ENCODE peak calls at places on chromosomes 16 and 17, in nine cellular contexts. G is left ventricle myocardium inferior; B is CD8-positive, alpha-beta T cell; O is AG10803; F is HFF-Myc; E is AG04449; Z is transverse colon; L is GM12865; Y is left lung. M is an unnamed sample.

GRCh38 chr17:41975099-41976083 is 8.8 kb downstream of the CNP start:
- DNase-seq in B (no peak), L (no peak), E (no peak), O (peak), Z (no peak), Y (peak), G (no peak), F (no peak), M (no peak)

GRCh38 chr16:56066617-56067016 is 124.7 kb upstream of the GNAO1 start:
- DNase-seq in G (no peak), B (no peak), Z (no peak), Y (no peak), L (no peak), O (no peak), E (no peak), F (no peak), M (no peak)

GRCh38 chr17:57670769-57671545 is 74.1 kb downstream of the CCDC182 start:
- DNase-seq in L (no peak), F (no peak), Y (no peak), G (no peak), Z (no peak), O (no peak), B (no peak), E (no peak), M (no peak)

GRCh38 chr17:17922198-17922901 is 49.9 kb downstream of the TOM1L2 start:
- DNase-seq in E (no peak), B (no peak), G (no peak), O (no peak), F (no peak), L (no peak), Z (no peak), Y (no peak), M (no peak)

GRCh38 chr17:17745476-17746455 is 64.5 kb downstream of the RAI1 start:
- DNase-seq in F (no peak), E (no peak), O (no peak), B (no peak), L (no peak), G (no peak), Y (no peak), Z (no peak), M (no peak)

GRCh38 chr17:48014603-48015037 is 23.0 kb downstream of the COPZ2 start:
- DNase-seq in Y (no peak), B (no peak), F (no peak), G (no peak), L (no peak), Z (no peak), E (no peak), O (no peak), M (no peak)

GRCh38 chr17:7803981-7804380 is 30.0 kb upstream of the KDM6B start:
- DNase-seq in Y (peak), G (no peak), F (no peak), B (no peak), Z (peak), O (peak), L (no peak), E (no peak), M (peak)

GRCh38 chr17:4205917-4206316 is 57.9 kb downstream of the ANKFY1 start:
- DNase-seq in B (no peak), G (no peak), Z (no peak), O (no peak), L (no peak), F (no peak), Y (no peak), E (no peak), M (no peak)

GRCh38 chr17:43673516-43674323 is 12.0 kb upstream of the MEOX1 start:
- DNase-seq in B (peak), Z (peak), E (no peak), O (peak), L (peak), G (peak), Y (no peak), F (no peak), M (peak)

GRCh38 chr16:67977005-67977404 is 3.3 kb downstream of the DPEP3 start:
- DNase-seq in Z (no peak), G (no peak), O (no peak), B (no peak), Y (no peak), E (no peak), L (no peak), F (no peak), M (no peak)

GRCh38 chr17:43908111-43908721 is 880 bp upstream of the MPP2 start:
- DNase-seq in L (peak), Z (peak), Y (no peak), F (no peak), E (no peak), O (peak), G (peak), B (no peak), M (peak)

GRCh38 chr17:47695664-47696376 is 1.9 kb downstream of the TBKBP1 start:
- DNase-seq in O (no peak), G (no peak), L (no peak), F (no peak), Y (no peak), B (no peak), E (no peak), Z (no peak), M (no peak)

GRCh38 chr17:21208352-21208751 is 5.6 kb downstream of the TMEM11 start:
- DNase-seq in Z (no peak), E (no peak), G (no peak), F (no peak), L (no peak), O (no peak), B (no peak), Y (no peak), M (no peak)

GRCh38 chr16:30651124-30652004 is 604 bp downstream of the PRR14 start:
- DNase-seq in G (peak), L (peak), Z (peak), B (peak), E (no peak), O (peak), F (no peak), Y (peak), M (peak)

GRCh38 chr17:77266213-77266612 is 125.4 kb downstream of the SEC14L1 start:
- DNase-seq in L (no peak), F (no peak), E (no peak), Z (no peak), B (no peak), O (no peak), G (no peak), Y (peak), M (no peak)

GRCh38 chr17:18224428-18225120 is 861 bp upstream of the LLGL1 start:
- DNase-seq in B (no peak), Y (no peak), Z (no peak), G (peak), O (no peak), F (no peak), L (no peak), E (no peak), M (peak)

GRCh38 chr17:41959336-41960095 is 7.1 kb upstream of the CNP start:
- DNase-seq in O (peak), F (peak), G (no peak), Y (no peak), Z (no peak), L (peak), B (no peak), E (no peak), M (peak)

GRCh38 chr16:10618710-10619209 is 38.4 kb upstream of the EMP2 start:
- DNase-seq in B (no peak), Z (no peak), E (no peak), Y (no peak), O (no peak), L (no peak), F (no peak), G (no peak), M (no peak)

GRCh38 chr17:82351713-82352488 is 7.1 kb upstream of the TEX19 start:
- DNase-seq in O (peak), Y (peak), G (peak), B (peak), L (peak), F (peak), E (peak), Z (peak), M (peak)

GRCh38 chr17:60142872-60143499 is 6.8 kb upstream of the CA4 start:
- DNase-seq in G (peak), Z (peak), F (peak), L (peak), E (peak), O (peak), Y (peak), B (peak), M (peak)

GRCh38 chr16:81445143-81445922 is 725 bp downstream of the CMIP start:
- DNase-seq in F (no peak), G (no peak), E (no peak), Z (peak), L (peak), O (peak), B (peak), Y (peak), M (no peak)

GRCh38 chr17:50123649-50124349 is 6.2 kb downstream of the SAMD14 start:
- DNase-seq in Y (peak), B (no peak), Z (no peak), G (no peak), L (no peak), F (no peak), E (no peak), O (no peak), M (no peak)

GRCh38 chr16:17397499-17397891 is 73.3 kb downstream of the XYLT1 start:
- DNase-seq in Z (peak), F (peak), B (no peak), L (no peak), O (peak), E (no peak), G (no peak), Y (no peak), M (peak)

GRCh38 chr17:9908649-9909042 is 3.6 kb upstream of the RCVRN start:
- DNase-seq in L (no peak), Z (no peak), E (no peak), G (no peak), Y (no peak), B (no peak), F (no peak), O (no peak), M (no peak)

GRCh38 chr16:86343111-86343642 is 167.2 kb upstream of the FOXF1 start:
- DNase-seq in G (peak), Y (no peak), E (no peak), Z (peak), L (no peak), F (no peak), B (no peak), O (peak), M (peak)

GRCh38 chr16:1871974-1872635 is at the start of gene MEIOB:
- DNase-seq in O (no peak), Y (no peak), Z (peak), L (peak), F (no peak), E (no peak), B (no peak), G (no peak), M (no peak)

GRCh38 chr16:23879735-23880373 is 44.1 kb downstream of the PRKCB start:
- DNase-seq in Z (no peak), L (no peak), Y (no peak), O (no peak), G (no peak), B (no peak), F (no peak), E (no peak), M (no peak)

GRCh38 chr17:3003401-3004149 is 59.8 kb downstream of the OR1D5 start:
- DNase-seq in L (peak), Y (peak), O (no peak), E (no peak), G (peak), Z (peak), F (no peak), B (no peak), M (no peak)

GRCh38 chr16:3458852-3459361 is 15.4 kb downstream of the NAA60 start:
- DNase-seq in B (no peak), L (peak), E (no peak), F (no peak), G (no peak), Z (peak), Y (no peak), O (peak), M (no peak)

DNA sequence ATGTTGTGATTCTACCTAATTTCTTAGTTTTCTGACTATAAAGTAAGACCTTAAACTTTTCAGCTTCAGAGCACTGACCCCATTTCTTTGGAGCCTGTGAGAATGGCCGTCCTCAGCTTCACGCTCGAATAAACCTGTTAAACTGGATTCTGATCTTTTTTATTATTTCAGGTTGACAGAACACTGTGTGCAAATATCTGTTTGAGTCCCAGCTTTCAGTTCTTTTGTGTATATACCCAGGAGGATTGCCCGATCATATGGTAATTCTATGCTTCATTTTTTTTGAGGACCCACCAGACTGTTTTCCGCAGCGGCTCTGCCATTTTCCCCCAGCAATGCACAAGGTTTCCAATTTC is 19.9 kb upstream of the KCNH6 start:
- DNase-seq in L (no peak), Z (no peak), F (no peak), Y (no peak), O (no peak), E (no peak), B (no peak), G (no peak), M (no peak)
- H3K4me3 ChIP-seq in L (no peak), Z (no peak), F (no peak), Y (no peak), O (no peak), E (no peak), B (no peak), G (no peak), M (no peak)

DNA sequence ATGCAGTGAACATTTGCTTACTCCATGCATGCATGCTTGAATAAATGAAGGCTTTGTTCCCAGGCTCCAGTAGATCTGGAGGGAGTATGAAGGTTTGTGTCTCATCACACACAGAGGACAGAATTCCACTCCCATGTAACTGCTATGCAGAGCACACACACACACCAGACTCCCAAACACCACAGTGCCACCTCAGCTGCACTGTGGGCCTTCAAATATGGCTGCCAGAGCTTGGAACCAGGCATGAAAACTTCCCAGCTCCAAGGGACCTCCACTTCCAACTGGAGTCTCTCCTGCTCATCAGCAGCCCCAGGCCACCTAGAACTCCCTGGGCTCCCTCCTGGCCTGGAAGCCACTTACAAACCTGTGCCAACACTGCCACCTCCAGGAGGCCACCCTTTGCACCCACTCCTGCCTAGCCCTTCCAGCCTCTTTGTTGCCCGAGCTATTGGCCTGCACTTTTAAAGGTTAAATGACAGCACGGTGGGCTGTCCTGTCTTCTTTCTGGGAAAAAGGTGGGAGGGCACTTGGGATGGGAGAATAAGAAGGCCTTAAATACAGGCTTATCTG is 151.2 kb downstream of the ZNF423 start:
- DNase-seq in Z (no peak), Y (no peak), O (no peak), G (no peak), F (no peak), E (no peak), B (no peak), L (peak), M (no peak)
- TF ChIP-seq CTCF in Z (no peak), Y (no peak), O (no peak), G (no peak), F (no peak), E (no peak), B (no peak), L (no peak), M (peak)

GRCh38 chr16:82761236-82761635 is 134.5 kb downstream of the CDH13 start:
- DNase-seq in B (no peak), L (no peak), Y (no peak), G (peak), E (no peak), F (no peak), Z (peak), O (peak), M (peak)
- H3K4me3 ChIP-seq in B (no peak), L (no peak), Y (no peak), G (peak), E (no peak), F (no peak), Z (no peak), O (no peak), M (peak)

DNA sequence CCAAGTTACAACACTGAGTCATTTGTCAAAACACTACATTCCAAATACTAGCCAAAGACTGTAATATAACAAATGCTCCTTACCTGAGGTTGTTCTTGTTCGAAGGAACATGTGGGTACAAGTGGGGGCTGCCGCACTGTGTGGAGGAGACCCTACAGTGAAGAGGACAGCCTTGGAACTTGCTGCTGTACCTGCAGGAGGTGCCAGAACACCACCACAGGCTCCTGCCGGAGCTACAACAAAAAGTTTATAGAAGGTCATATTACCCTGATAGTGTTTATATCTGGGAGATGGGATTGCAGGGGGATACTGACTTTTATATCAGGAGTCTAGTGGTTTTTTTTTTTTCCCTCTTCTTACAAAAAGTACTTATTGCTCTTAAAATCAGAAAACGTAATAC is 37.8 kb upstream of the ALDH3A1 start:
- DNase-seq in Y (no peak), E (no peak), O (no peak), B (no peak), G (no peak), L (no peak), Z (no peak), F (no peak), M (no peak)
- TF ChIP-seq CTCF in Y (no peak), E (no peak), O (no peak), B (no peak), G (no peak), L (no peak), Z (no peak), F (peak), M (no peak)

DNA sequence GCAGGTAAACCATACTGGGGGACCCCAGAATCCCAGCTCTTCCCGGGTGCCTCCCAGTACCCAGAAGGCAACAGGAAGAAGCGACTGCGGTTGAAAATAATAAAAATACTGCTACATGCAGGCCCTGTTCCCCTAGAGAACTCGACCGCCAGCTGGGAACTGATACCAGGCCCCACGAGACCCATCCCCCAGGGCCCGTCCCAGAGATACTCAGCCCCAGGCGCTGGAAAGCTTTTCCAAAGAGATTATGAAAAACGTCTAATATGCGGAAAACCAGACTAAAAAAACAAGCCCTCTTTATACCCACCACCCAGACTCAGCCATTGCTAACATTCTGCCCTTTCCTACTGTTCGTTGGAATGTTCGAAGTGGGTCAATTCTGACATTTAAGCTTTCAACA is 12.9 kb upstream of the MEAK7 start:
- DNase-seq in G (no peak), Y (no peak), O (no peak), Z (no peak), F (no peak), L (no peak), E (no peak), B (no peak), M (no peak)
- H3K4me3 ChIP-seq in G (no peak), Y (no peak), O (no peak), Z (no peak), F (no peak), L (no peak), E (no peak), B (no peak), M (no peak)

GRCh38 chr17:28407130-28407973 is 1.3 kb upstream of the SLC46A1 start:
- DNase-seq in F (no peak), O (no peak), G (no peak), Y (no peak), E (no peak), L (no peak), Z (no peak), B (no peak), M (no peak)
- TF ChIP-seq CTCF in F (no peak), O (no peak), G (no peak), Y (no peak), E (no peak), L (no peak), Z (no peak), B (no peak), M (no peak)

GRCh38 chr16:54847207-54847606 is 83.5 kb upstream of the IRX5 start:
- DNase-seq in O (no peak), Y (no peak), L (no peak), Z (no peak), E (no peak), F (no peak), B (no peak), G (no peak), M (no peak)

GRCh38 chr16:54847609-54848008 is 83.1 kb upstream of the IRX5 start:
- DNase-seq in Y (no peak), F (no peak), E (no peak), Z (no peak), G (no peak), B (no peak), L (no peak), O (no peak), M (no peak)

GRCh38 chr16:54843424-54843750 is 87.3 kb upstream of the IRX5 start:
- DNase-seq in O (no peak), E (no peak), F (no peak), L (no peak), Y (no peak), G (no peak), B (no peak), Z (no peak), M (no peak)

GRCh38 chr16:54842743-54843423 is 87.8 kb upstream of the IRX5 start:
- DNase-seq in B (no peak), O (no peak), L (no peak), G (no peak), F (no peak), Z (no peak), E (no peak), Y (no peak), M (no peak)

DNA sequence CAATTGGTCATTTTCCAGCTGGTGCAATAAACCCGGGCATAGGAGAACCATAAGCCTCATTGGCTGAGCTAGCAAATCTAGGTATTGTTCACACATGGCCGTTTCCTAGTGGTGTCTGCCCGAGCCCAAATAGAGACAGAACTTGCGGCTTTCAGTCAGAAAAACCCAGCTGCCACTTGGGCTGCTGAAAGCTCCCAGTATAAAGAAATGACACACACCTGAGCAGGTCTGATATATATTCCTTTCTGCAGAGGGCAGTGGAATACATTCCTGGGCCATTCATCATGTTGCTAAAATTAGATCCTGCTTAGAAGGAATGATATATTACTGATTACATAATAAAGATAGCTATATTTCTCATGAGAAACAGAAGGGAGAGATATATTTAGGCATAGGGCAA is 83.9 kb upstream of the IRX5 start:
- DNase-seq in O (no peak), F (no peak), Z (no peak), L (no peak), G (no peak), Y (no peak), B (no peak), E (no peak), M (no peak)
- H3K4me3 ChIP-seq in O (no peak), F (no peak), Z (no peak), L (no peak), G (no peak), Y (no peak), B (no peak), E (no peak), M (no peak)

DNA sequence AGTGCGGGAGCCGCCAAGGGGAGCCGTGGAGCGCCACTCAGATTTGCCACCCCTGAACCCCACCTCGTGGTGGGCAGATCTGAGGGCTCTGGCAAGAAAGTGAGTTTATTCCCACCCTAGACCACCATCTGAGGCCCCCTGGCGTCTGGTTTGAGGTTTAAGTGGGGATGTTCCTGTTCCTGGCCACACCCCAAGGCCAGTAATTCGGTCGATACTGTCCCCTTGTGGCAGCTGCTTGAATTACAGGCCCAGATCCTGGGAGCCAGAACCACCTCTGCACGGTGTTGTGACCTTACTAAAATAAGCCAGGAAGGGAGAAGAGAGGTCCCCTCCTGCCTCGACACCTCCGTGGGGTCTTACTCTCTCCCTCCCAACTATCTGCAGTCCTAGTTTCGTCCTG is 3.3 kb upstream of the LAT start:
- DNase-seq in G (no peak), O (no peak), B (no peak), Z (no peak), E (no peak), F (no peak), Y (no peak), L (peak), M (peak)
- TF ChIP-seq CTCF in G (peak), O (peak), B (peak), Z (peak), E (peak), F (peak), Y (no peak), L (peak), M (peak)

GRCh38 chr17:40242774-40243173 is 23.7 kb downstream of the WIPF2 start:
- DNase-seq in G (no peak), E (no peak), B (no peak), L (no peak), F (no peak), Y (no peak), O (peak), Z (no peak), M (no peak)
- H3K4me3 ChIP-seq in G (no peak), E (no peak), B (no peak), L (no peak), F (no peak), Y (no peak), O (no peak), Z (no peak), M (no peak)